ENCODE peak calls at places on chromosomes 16 and 17, in five cellular contexts. L is NCI-H1105 treated with DMSO at 0.1 percent for 48 hours; K is A549; C is activated CD4-positive, alpha-beta T cell treated with anti-CD3 and anti-CD28 coated beads for 36 hours; H is amniotic stem cell. T is an unnamed sample.
A peak's percentile ranks its signal among the peaks of the same experiment; 100 is the strongest.

GRCh38 chr16:13351651-13352217 is 450.3 kb downstream of the SHISA9 start:
- DNase-seq in L (no peak), K (no peak), C (no peak), H (no peak), T (no peak)

GRCh38 chr17:59734226-59734625 is 26.8 kb downstream of the VMP1 start:
- DNase-seq in L (no peak), K (no peak), C (no peak), H (no peak), T (no peak)

GRCh38 chr17:74852237-74853047 is 7.2 kb downstream of the GRIN2C start:
- DNase-seq in L (no peak), K (no peak), C (peak; percentile 83), H (no peak), T (no peak)

GRCh38 chr17:75036643-75037268 is 10.0 kb downstream of the ATP5PD start:
- DNase-seq in L (peak; percentile 76), K (peak; percentile 93), C (peak; percentile 86), H (no peak), T (no peak)

GRCh38 chr16:20883554-20884239 is 16.5 kb downstream of the DCUN1D3 start:
- DNase-seq in L (no peak), K (no peak), C (no peak), H (no peak), T (no peak)

GRCh38 chr17:4230142-4230541 is 33.6 kb downstream of the ANKFY1 start:
- DNase-seq in L (no peak), K (peak; percentile 74), C (no peak), H (peak; percentile 78), T (peak; percentile 42)

GRCh38 chr17:77471984-77472836 is 331.4 kb downstream of the SEC14L1 start:
- DNase-seq in L (peak; percentile 88), K (no peak), C (peak; percentile 66), H (no peak), T (no peak)

GRCh38 chr16:66199189-66199588 is 167.3 kb upstream of the CDH5 start:
- DNase-seq in L (no peak), K (no peak), C (no peak), H (no peak), T (no peak)

GRCh38 chr16:10850478-10850850 is 26.5 kb upstream of the CIITA start:
- DNase-seq in L (no peak), K (no peak), C (no peak), H (no peak), T (no peak)

T was measured in SW 1271.